ENCODE peak calls at places on chromosomes 13 and 19, in eight cellular contexts. One of them, this sample, is unnamed.
A peak's percentile ranks its signal among the peaks of the same experiment; 100 is the strongest.

GRCh38 chr13:99320693-99321481 is 13.7 kb upstream of the GPR183 start:
- DNase-seq in heart left ventricle: no peak
- DNase-seq in GM12878: no peak
- DNase-seq in gastrocnemius medialis: no peak
- DNase-seq in IMR-90: peak; percentile 88
- DNase-seq in adrenal gland: no peak
- DNase-seq in right lobe of liver: no peak
- DNase-seq in tibial nerve: no peak
- DNase-seq in this sample: no peak

GRCh38 chr19:16320987-16321386 is 3.6 kb upstream of the KLF2 start:
- DNase-seq in heart left ventricle: no peak
- DNase-seq in tibial nerve: no peak
- DNase-seq in gastrocnemius medialis: no peak
- DNase-seq in right lobe of liver: no peak
- DNase-seq in GM12878: no peak
- DNase-seq in IMR-90: no peak
- DNase-seq in adrenal gland: no peak
- DNase-seq in this sample: no peak

GRCh38 chr13:113449693-113450347 is 3.5 kb downstream of the ADPRHL1 start:
- DNase-seq in heart left ventricle: no peak
- DNase-seq in gastrocnemius medialis: no peak
- DNase-seq in tibial nerve: no peak
- DNase-seq in right lobe of liver: no peak
- DNase-seq in GM12878: no peak
- DNase-seq in IMR-90: no peak
- DNase-seq in adrenal gland: no peak
- DNase-seq in this sample: no peak

GRCh38 chr19:37309834-37310575 is 60.9 kb upstream of the ZNF527 start:
- DNase-seq in adrenal gland: no peak
- DNase-seq in GM12878: no peak
- DNase-seq in IMR-90: no peak
- DNase-seq in tibial nerve: no peak
- DNase-seq in gastrocnemius medialis: no peak
- DNase-seq in heart left ventricle: no peak
- DNase-seq in right lobe of liver: no peak
- DNase-seq in this sample: no peak

GRCh38 chr19:13095934-13096890 is 6.4 kb downstream of the LYL1 start:
- DNase-seq in GM12878: no peak
- DNase-seq in adrenal gland: no peak
- DNase-seq in tibial nerve: no peak
- DNase-seq in IMR-90: no peak
- DNase-seq in heart left ventricle: no peak
- DNase-seq in right lobe of liver: peak; percentile 67
- DNase-seq in gastrocnemius medialis: no peak
- DNase-seq in this sample: peak; percentile 51

GRCh38 chr13:41813426-41813825 is 147.5 kb downstream of the VWA8 start:
- DNase-seq in GM12878: no peak
- DNase-seq in gastrocnemius medialis: no peak
- DNase-seq in tibial nerve: no peak
- DNase-seq in adrenal gland: no peak
- DNase-seq in right lobe of liver: no peak
- DNase-seq in IMR-90: peak; percentile 66
- DNase-seq in heart left ventricle: no peak
- DNase-seq in this sample: no peak

GRCh38 chr13:30033681-30034447 is 183.4 kb upstream of the UBL3 start:
- DNase-seq in adrenal gland: no peak
- DNase-seq in gastrocnemius medialis: no peak
- DNase-seq in right lobe of liver: no peak
- DNase-seq in GM12878: no peak
- DNase-seq in IMR-90: peak; percentile 97
- DNase-seq in heart left ventricle: no peak
- DNase-seq in tibial nerve: no peak
- DNase-seq in this sample: peak; percentile 48

GRCh38 chr19:47228168-47228936 is 2.6 kb downstream of the BBC3 start:
- DNase-seq in tibial nerve: peak; percentile 41
- DNase-seq in heart left ventricle: peak; percentile 55
- DNase-seq in gastrocnemius medialis: peak; percentile 76
- DNase-seq in IMR-90: peak; percentile 17
- DNase-seq in adrenal gland: peak; percentile 86
- DNase-seq in GM12878: no peak
- DNase-seq in right lobe of liver: peak; percentile 58
- DNase-seq in this sample: peak; percentile 65

GRCh38 chr19:17847538-17848366 is at the start of gene JAK3:
- DNase-seq in IMR-90: peak; percentile 46
- DNase-seq in gastrocnemius medialis: no peak
- DNase-seq in GM12878: peak; percentile 77
- DNase-seq in right lobe of liver: peak; percentile 65
- DNase-seq in adrenal gland: no peak
- DNase-seq in heart left ventricle: peak; percentile 71
- DNase-seq in tibial nerve: no peak
- DNase-seq in this sample: no peak

GRCh38 chr13:111371720-111372119 is 51.3 kb downstream of the TEX29 start:
- DNase-seq in heart left ventricle: no peak
- DNase-seq in right lobe of liver: no peak
- DNase-seq in IMR-90: no peak
- DNase-seq in adrenal gland: no peak
- DNase-seq in tibial nerve: peak; percentile 1
- DNase-seq in gastrocnemius medialis: no peak
- DNase-seq in GM12878: no peak
- DNase-seq in this sample: no peak

GRCh38 chr13:46613409-46614049 is 60.6 kb downstream of the LRCH1 start:
- DNase-seq in tibial nerve: no peak
- DNase-seq in right lobe of liver: no peak
- DNase-seq in heart left ventricle: no peak
- DNase-seq in IMR-90: peak; percentile 40
- DNase-seq in adrenal gland: no peak
- DNase-seq in gastrocnemius medialis: no peak
- DNase-seq in GM12878: no peak
- DNase-seq in this sample: no peak

GRCh38 chr13:48028066-48028465 is 9.5 kb upstream of the NUDT15 start:
- DNase-seq in gastrocnemius medialis: no peak
- DNase-seq in heart left ventricle: no peak
- DNase-seq in IMR-90: no peak
- DNase-seq in adrenal gland: no peak
- DNase-seq in right lobe of liver: no peak
- DNase-seq in tibial nerve: no peak
- DNase-seq in GM12878: no peak
- DNase-seq in this sample: no peak

GRCh38 chr13:33146843-33147611 is 130.8 kb downstream of the KL start:
- DNase-seq in right lobe of liver: no peak
- DNase-seq in IMR-90: no peak
- DNase-seq in tibial nerve: no peak
- DNase-seq in GM12878: peak; percentile 98
- DNase-seq in gastrocnemius medialis: no peak
- DNase-seq in adrenal gland: no peak
- DNase-seq in heart left ventricle: no peak
- DNase-seq in this sample: no peak

GRCh38 chr19:43755256-43755801 is 567 bp upstream of the SMG9 start:
- DNase-seq in gastrocnemius medialis: peak; percentile 74
- DNase-seq in heart left ventricle: peak; percentile 88
- DNase-seq in adrenal gland: peak; percentile 86
- DNase-seq in GM12878: no peak
- DNase-seq in tibial nerve: peak; percentile 72
- DNase-seq in IMR-90: peak; percentile 61
- DNase-seq in right lobe of liver: peak; percentile 86
- DNase-seq in this sample: peak; percentile 85

GRCh38 chr13:107266657-107267056 is 698.7 kb upstream of the ARGLU1 start:
- DNase-seq in adrenal gland: no peak
- DNase-seq in gastrocnemius medialis: no peak
- DNase-seq in right lobe of liver: no peak
- DNase-seq in GM12878: no peak
- DNase-seq in heart left ventricle: no peak
- DNase-seq in tibial nerve: no peak
- DNase-seq in IMR-90: no peak
- DNase-seq in this sample: no peak

GRCh38 chr19:55226788-55227187 is 1.8 kb downstream of the TMEM86B start:
- DNase-seq in GM12878: no peak
- DNase-seq in adrenal gland: no peak
- DNase-seq in gastrocnemius medialis: no peak
- DNase-seq in tibial nerve: no peak
- DNase-seq in right lobe of liver: no peak
- DNase-seq in IMR-90: no peak
- DNase-seq in heart left ventricle: no peak
- DNase-seq in this sample: no peak

GRCh38 chr13:21232196-21232595 is 55.7 kb downstream of the MRPL57 start:
- DNase-seq in gastrocnemius medialis: peak; percentile 25
- DNase-seq in right lobe of liver: no peak
- DNase-seq in adrenal gland: no peak
- DNase-seq in IMR-90: peak; percentile 34
- DNase-seq in GM12878: no peak
- DNase-seq in tibial nerve: peak; percentile 40
- DNase-seq in heart left ventricle: no peak
- DNase-seq in this sample: peak; percentile 52

GRCh38 chr13:49409008-49409407 is 34.9 kb downstream of the CAB39L start:
- DNase-seq in heart left ventricle: no peak
- DNase-seq in tibial nerve: no peak
- DNase-seq in gastrocnemius medialis: no peak
- DNase-seq in GM12878: no peak
- DNase-seq in IMR-90: no peak
- DNase-seq in adrenal gland: no peak
- DNase-seq in right lobe of liver: no peak
- DNase-seq in this sample: no peak

GRCh38 chr19:53959176-53959757 is 3.5 kb upstream of the CACNG8 start:
- DNase-seq in GM12878: no peak
- DNase-seq in tibial nerve: no peak
- DNase-seq in right lobe of liver: no peak
- DNase-seq in gastrocnemius medialis: no peak
- DNase-seq in IMR-90: no peak
- DNase-seq in heart left ventricle: no peak
- DNase-seq in adrenal gland: no peak
- DNase-seq in this sample: no peak
- H3K27ac ChIP-seq in GM12878: no peak overlapping the region
- H3K27ac ChIP-seq in tibial nerve: no peak overlapping the region
- H3K27ac ChIP-seq in right lobe of liver: no peak overlapping the region
- H3K27ac ChIP-seq in gastrocnemius medialis: no peak overlapping the region
- H3K27ac ChIP-seq in IMR-90: no peak overlapping the region
- H3K27ac ChIP-seq in heart left ventricle: no peak overlapping the region
- H3K27ac ChIP-seq in adrenal gland: no peak overlapping the region
- H3K27ac ChIP-seq in this sample: no peak overlapping the region

DNA sequence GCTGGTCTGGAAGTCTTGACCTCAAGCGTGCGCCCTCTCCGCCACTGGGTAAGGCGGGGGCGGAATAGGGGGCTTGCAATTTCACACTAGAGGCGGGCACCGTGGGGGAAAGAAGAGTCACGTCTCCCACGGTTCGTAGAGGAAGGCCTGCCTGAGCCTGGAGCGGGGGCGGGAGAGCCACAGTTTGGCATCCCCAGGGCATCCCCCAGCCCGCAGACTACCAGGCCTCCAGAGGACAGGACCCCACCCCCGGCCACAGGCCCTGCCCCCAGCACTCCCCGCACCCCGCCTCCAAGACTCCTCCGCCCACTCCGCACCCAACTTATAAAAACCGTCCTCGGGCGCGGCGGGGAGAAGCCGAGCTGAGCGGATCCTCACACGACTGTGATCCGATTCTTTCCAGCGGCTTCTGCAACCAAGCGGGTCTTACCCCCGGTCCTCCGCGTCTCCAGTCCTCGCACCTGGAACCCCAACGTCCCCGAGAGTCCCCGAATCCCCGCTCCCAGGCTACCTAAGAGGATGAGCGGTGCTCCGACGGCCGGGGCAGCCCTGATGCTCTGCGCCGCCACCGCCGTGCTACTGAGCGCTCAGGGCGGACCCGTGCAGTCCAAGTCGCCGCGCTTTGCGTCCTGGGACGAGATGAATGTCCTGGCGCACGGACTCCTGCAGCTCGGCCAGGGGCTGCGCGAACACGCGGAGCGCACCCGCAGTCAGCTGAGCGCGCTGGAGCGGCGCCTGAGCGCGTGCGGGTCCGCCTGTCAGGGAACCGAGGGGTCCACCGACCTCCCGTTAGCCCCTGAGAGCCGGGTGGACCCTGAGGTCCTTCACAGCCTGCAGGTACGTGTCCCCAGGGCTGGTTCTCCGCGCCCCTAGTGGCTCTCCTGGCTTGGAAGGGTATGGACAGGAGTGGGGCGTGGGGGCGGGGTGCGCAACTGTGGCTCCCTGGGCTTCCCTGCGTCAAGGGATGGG is at the start of gene ANGPTL4:
- DNase-seq in adrenal gland: peak; percentile 73
- DNase-seq in heart left ventricle: peak; percentile 93
- DNase-seq in gastrocnemius medialis: peak; percentile 78
- DNase-seq in right lobe of liver: peak; percentile 89
- DNase-seq in GM12878: no peak
- DNase-seq in IMR-90: peak; percentile 55
- DNase-seq in tibial nerve: peak; percentile 75
- DNase-seq in this sample: peak; percentile 80
- TF ChIP-seq POLR2A in adrenal gland: peak; percentile 57
- TF ChIP-seq POLR2A in heart left ventricle: no peak
- TF ChIP-seq POLR2A in gastrocnemius medialis: peak; percentile 84
- TF ChIP-seq POLR2A in right lobe of liver: peak; percentile 94
- TF ChIP-seq POLR2A in GM12878: no peak
- TF ChIP-seq POLR2A in IMR-90: peak; percentile 90
- TF ChIP-seq POLR2A in tibial nerve: peak; percentile 64
- TF ChIP-seq POLR2A in this sample: no peak

GRCh38 chr19:10737680-10738079 is 19.8 kb downstream of the DNM2 start:
- DNase-seq in IMR-90: no peak
- DNase-seq in right lobe of liver: no peak
- DNase-seq in GM12878: no peak
- DNase-seq in tibial nerve: no peak
- DNase-seq in gastrocnemius medialis: no peak
- DNase-seq in adrenal gland: no peak
- DNase-seq in heart left ventricle: no peak
- DNase-seq in this sample: no peak
- H3K27ac ChIP-seq in IMR-90: no peak overlapping the region
- H3K27ac ChIP-seq in right lobe of liver: no peak overlapping the region
- H3K27ac ChIP-seq in GM12878: peak overlapping the region; percentile 53
- H3K27ac ChIP-seq in tibial nerve: no peak overlapping the region
- H3K27ac ChIP-seq in gastrocnemius medialis: no peak overlapping the region
- H3K27ac ChIP-seq in adrenal gland: no peak overlapping the region
- H3K27ac ChIP-seq in heart left ventricle: no peak overlapping the region
- H3K27ac ChIP-seq in this sample: no peak overlapping the region

GRCh38 chr19:45772130-45772880 is 3.3 kb upstream of the SIX5 start:
- DNase-seq in IMR-90: no peak
- DNase-seq in adrenal gland: no peak
- DNase-seq in right lobe of liver: no peak
- DNase-seq in GM12878: no peak
- DNase-seq in tibial nerve: no peak
- DNase-seq in gastrocnemius medialis: no peak
- DNase-seq in heart left ventricle: no peak
- DNase-seq in this sample: no peak

GRCh38 chr19:45771331-45771933 is 2.4 kb upstream of the SIX5 start:
- DNase-seq in IMR-90: no peak
- DNase-seq in adrenal gland: peak; percentile 73
- DNase-seq in tibial nerve: no peak
- DNase-seq in heart left ventricle: no peak
- DNase-seq in gastrocnemius medialis: no peak
- DNase-seq in right lobe of liver: no peak
- DNase-seq in GM12878: no peak
- DNase-seq in this sample: peak; percentile 53

GRCh38 chr19:45773384-45773783 is 4.3 kb upstream of the SIX5 start:
- DNase-seq in GM12878: no peak
- DNase-seq in adrenal gland: no peak
- DNase-seq in gastrocnemius medialis: no peak
- DNase-seq in IMR-90: no peak
- DNase-seq in heart left ventricle: no peak
- DNase-seq in tibial nerve: no peak
- DNase-seq in right lobe of liver: no peak
- DNase-seq in this sample: no peak

GRCh38 chr19:45774765-45775164 is 5.7 kb upstream of the SIX5 start:
- DNase-seq in heart left ventricle: no peak
- DNase-seq in tibial nerve: no peak
- DNase-seq in IMR-90: no peak
- DNase-seq in adrenal gland: no peak
- DNase-seq in right lobe of liver: no peak
- DNase-seq in GM12878: no peak
- DNase-seq in gastrocnemius medialis: no peak
- DNase-seq in this sample: no peak

GRCh38 chr19:45772912-45773311 is 3.9 kb upstream of the SIX5 start:
- DNase-seq in adrenal gland: no peak
- DNase-seq in GM12878: no peak
- DNase-seq in right lobe of liver: no peak
- DNase-seq in tibial nerve: no peak
- DNase-seq in gastrocnemius medialis: no peak
- DNase-seq in IMR-90: no peak
- DNase-seq in heart left ventricle: no peak
- DNase-seq in this sample: no peak
- TF ChIP-seq POLR2A in adrenal gland: no peak
- TF ChIP-seq POLR2A in GM12878: no peak
- TF ChIP-seq POLR2A in right lobe of liver: no peak
- TF ChIP-seq POLR2A in tibial nerve: no peak
- TF ChIP-seq POLR2A in gastrocnemius medialis: no peak
- TF ChIP-seq POLR2A in IMR-90: no peak
- TF ChIP-seq POLR2A in heart left ventricle: no peak
- TF ChIP-seq POLR2A in this sample: no peak